ENCODE peak calls at places on chromosomes 16 and 17, in seven cellular contexts. Y, G, D, J, C, I and M are unnamed samples.

GRCh38 chr16:22232277-22233049 is 26.4 kb downstream of the EEF2K start:
- DNase-seq in Y (no peak), G (no peak), D (no peak), J (no peak), C (peak; percentile 90), I (no peak), M (no peak)

GRCh38 chr17:50214986-50215730 is 13.7 kb upstream of the COL1A1 start:
- DNase-seq in Y (no peak), G (no peak), D (no peak), J (no peak), C (no peak), I (peak; percentile 23), M (no peak)

GRCh38 chr16:23753908-23754593 is 775 bp upstream of the CHP2 start:
- DNase-seq in Y (no peak), G (peak; percentile 16), D (peak; percentile 72), J (no peak), C (no peak), I (no peak), M (no peak)

GRCh38 chr17:58702708-58703107 is 10.3 kb downstream of the RAD51C start:
- DNase-seq in Y (no peak), G (no peak), D (no peak), J (no peak), C (no peak), I (no peak), M (no peak)

GRCh38 chr17:59601130-59601529 is 18.6 kb upstream of the CLTC start:
- DNase-seq in Y (no peak), G (no peak), D (no peak), J (no peak), C (no peak), I (no peak), M (no peak)

GRCh38 chr16:11689031-11689840 is 21.0 kb downstream of the SNN start:
- DNase-seq in Y (no peak), G (no peak), D (no peak), J (no peak), C (no peak), I (no peak), M (no peak)

GRCh38 chr17:48429156-48429555 is 858 bp downstream of the SKAP1 start:
- DNase-seq in Y (peak; percentile 54), G (peak; percentile 22), D (no peak), J (no peak), C (no peak), I (no peak), M (peak; percentile 42)

GRCh38 chr16:10729649-10730048 is 14.0 kb upstream of the NUBP1 start:
- DNase-seq in Y (no peak), G (peak; percentile 58), D (peak; percentile 16), J (no peak), C (peak; percentile 71), I (no peak), M (no peak)

GRCh38 chr16:11050954-11051353 is 106.6 kb downstream of the CLEC16A start:
- DNase-seq in Y (no peak), G (peak; percentile 58), D (no peak), J (no peak), C (no peak), I (no peak), M (no peak)

GRCh38 chr17:41652461-41652960 is 28.1 kb upstream of the KRT17 start:
- DNase-seq in Y (no peak), G (no peak), D (no peak), J (no peak), C (no peak), I (no peak), M (no peak)

GRCh38 chr17:2023692-2024571 is 1.2 kb downstream of the RTN4RL1 start:
- DNase-seq in Y (peak; percentile 62), G (peak; percentile 98), D (peak; percentile 99), J (no peak), C (peak; percentile 72), I (peak; percentile 70), M (peak; percentile 61)

GRCh38 chr16:49468611-49469322 is 95.2 kb downstream of the C16orf78 start:
- DNase-seq in Y (no peak), G (peak; percentile 14), D (no peak), J (no peak), C (no peak), I (no peak), M (no peak)

GRCh38 chr16:97822-98221 is 19.8 kb downstream of the MPG start:
- DNase-seq in Y (no peak), G (no peak), D (no peak), J (no peak), C (no peak), I (no peak), M (no peak)

GRCh38 chr17:740240-741055 is 8.1 kb downstream of the TLCD3A start:
- DNase-seq in Y (peak; percentile 16), G (peak; percentile 2), D (no peak), J (no peak), C (no peak), I (no peak), M (peak; percentile 66)

DNA sequence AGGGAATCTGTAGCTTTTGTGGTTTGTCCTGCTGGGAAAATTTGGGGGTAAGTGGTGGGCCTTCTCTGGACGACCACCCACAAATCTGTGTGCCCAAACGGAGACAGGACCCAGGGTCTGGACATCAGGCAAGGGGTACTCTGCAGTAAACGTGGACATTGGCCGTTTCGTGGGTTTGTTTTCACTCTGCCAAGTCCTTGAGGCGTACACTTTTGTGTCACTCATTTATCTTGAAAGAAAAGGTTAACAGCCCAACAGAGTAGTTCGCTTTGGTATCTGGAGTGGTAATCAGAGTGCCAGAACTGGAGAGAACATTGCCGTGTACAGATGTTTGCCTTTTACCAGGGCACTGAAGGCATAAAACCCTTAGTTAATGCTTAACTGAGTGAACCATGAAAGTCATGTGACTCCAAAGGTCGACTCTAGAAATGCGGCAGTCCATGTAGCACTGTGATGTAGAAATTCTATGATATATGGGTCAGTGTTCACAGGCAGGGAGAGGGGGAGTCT is 15.4 kb downstream of the NAA60 start:
- DNase-seq in Y (peak; percentile 37), G (no peak), D (no peak), J (no peak), C (no peak), I (no peak), M (peak; percentile 18)
- H3K4me3 ChIP-seq in Y (peak overlapping the region; percentile 84), G (peak overlapping the region; percentile 90), D (peak overlapping the region; percentile 93), J (peak overlapping the region; percentile 82), C (peak overlapping the region; percentile 82), I (peak overlapping the region; percentile 71), M (peak overlapping the region; percentile 94)

DNA sequence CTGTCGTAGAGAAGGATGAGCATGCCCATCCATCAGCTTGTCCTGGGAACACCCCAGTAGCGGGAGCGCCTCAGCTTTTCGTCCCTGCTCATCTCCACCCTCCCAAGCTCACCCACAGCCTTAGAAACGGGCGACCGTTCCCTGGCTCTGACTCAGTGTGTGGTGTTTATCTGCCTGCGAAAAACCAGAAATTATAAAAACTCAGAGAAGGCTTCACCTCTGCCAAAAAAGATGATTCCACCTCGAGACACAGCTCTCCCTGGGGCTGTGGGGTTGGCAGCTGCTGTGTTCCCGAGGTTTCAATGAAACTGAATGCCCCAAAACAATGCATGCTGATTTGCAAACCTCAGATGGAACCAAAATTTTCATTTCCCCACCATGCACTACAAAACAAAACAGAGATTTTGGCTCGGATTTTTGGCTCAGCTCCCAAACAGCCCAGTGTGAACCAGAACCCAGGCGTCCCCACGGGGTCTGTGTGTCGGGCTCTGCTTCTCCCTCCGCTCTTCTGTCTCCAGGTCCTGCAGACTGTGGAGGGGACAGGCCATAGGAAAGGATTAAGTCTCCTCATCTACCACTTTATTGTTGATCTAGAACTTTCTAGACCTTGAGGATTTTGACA is 62.4 kb upstream of the MED9 start:
- DNase-seq in Y (no peak), G (no peak), D (no peak), J (peak; percentile 35), C (no peak), I (peak; percentile 46), M (no peak)
- H3K4me3 ChIP-seq in Y (no peak overlapping the region), G (no peak overlapping the region), D (no peak overlapping the region), J (no peak overlapping the region), C (peak overlapping the region; percentile 47), I (no peak overlapping the region), M (no peak overlapping the region)

GRCh38 chr17:57341611-57342010 is 85.3 kb downstream of the MSI2 start:
- DNase-seq in Y (no peak), G (no peak), D (no peak), J (no peak), C (no peak), I (no peak), M (no peak)

GRCh38 chr17:57337390-57337789 is 81.1 kb downstream of the MSI2 start:
- DNase-seq in Y (no peak), G (no peak), D (no peak), J (peak; percentile 30), C (peak; percentile 76), I (no peak), M (no peak)

GRCh38 chr17:57335195-57335792 is 79.0 kb downstream of the MSI2 start:
- DNase-seq in Y (no peak), G (no peak), D (no peak), J (no peak), C (no peak), I (no peak), M (no peak)

GRCh38 chr17:57340160-57340981 is 84.0 kb downstream of the MSI2 start:
- DNase-seq in Y (no peak), G (no peak), D (no peak), J (no peak), C (peak; percentile 70), I (no peak), M (no peak)

DNA sequence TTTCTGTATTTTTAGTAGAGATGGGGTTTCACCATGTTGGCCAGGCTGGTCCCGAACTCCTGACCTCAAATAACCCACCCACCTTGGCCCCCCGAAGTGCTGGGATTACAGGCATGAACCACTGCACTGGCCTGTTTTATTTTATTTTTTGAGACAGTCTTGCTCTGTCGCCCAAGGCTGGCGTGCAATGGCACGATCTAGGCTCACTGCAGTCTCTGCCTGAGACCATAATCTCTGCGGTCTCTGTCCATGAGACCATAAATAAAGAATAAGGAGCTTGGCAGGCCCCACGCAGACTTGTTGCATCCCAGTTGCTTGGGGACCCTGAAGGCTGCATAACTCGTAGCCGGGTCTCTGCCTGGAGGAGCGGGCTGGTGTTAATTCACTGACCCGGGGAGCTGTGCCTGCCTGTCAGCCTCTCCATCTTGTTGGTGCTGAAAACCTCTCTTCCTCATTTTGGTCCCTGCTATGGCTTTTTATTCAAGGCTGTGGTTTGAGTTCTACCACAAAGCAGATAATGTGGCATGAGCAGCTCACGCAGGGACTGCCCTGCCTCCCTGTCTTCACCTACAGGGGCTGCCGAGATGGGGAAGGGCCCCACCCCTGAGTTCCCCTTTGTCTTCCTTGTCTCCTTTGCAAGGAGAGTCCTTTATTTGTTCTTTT is 82.1 kb downstream of the MSI2 start:
- DNase-seq in Y (no peak), G (peak; percentile 48), D (peak; percentile 70), J (no peak), C (no peak), I (no peak), M (no peak)
- H3K4me3 ChIP-seq in Y (no peak overlapping the region), G (no peak overlapping the region), D (peak overlapping the region; percentile 21), J (no peak overlapping the region), C (no peak overlapping the region), I (no peak overlapping the region), M (no peak overlapping the region)

DNA sequence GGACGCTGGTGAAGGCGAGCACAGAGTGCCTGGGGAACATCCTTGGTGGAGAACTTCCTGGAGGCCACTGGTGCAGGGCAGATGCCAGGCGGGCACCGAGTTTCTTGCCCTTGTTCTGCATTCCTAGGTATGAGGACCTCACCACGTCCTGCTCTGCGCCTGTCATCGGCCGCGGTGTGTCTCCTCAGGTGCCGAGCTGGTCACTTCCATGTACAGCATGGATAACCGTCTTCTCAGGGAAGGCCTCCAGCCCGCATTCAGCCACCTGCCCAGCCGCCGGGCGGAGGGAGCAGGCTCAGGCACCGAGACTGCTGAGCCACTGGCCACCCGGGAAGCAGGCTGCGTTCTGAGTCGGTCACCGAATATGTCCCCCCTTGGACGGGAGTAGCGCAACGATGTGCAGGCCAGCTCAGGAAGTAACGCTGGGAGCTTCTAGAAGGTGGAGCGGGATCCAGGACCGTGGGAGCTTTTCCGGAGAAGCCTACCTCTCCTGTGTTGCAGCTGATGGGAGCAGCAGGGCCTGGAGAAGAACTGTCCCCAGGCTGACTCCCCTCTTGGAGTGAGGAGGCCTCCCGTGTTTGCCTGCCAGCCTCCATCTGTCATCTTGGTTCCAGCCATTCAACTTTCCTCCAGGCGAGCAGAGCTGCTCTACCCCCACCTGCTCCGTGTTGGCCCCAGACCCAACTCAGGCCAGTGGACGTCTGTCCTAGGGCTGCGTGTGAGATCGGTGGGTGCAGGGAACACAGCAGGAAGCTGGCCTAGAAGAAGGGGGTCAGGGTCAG is 2.1 kb upstream of the BAIAP2 start:
- DNase-seq in Y (no peak), G (no peak), D (no peak), J (no peak), C (no peak), I (peak; percentile 36), M (no peak)
- H3K4me3 ChIP-seq in Y (no peak overlapping the region), G (no peak overlapping the region), D (peak overlapping the region; percentile 91), J (peak overlapping the region; percentile 60), C (no peak overlapping the region), I (no peak overlapping the region), M (no peak overlapping the region)